ENCODE peak calls at places on chromosomes 2 and 18, in ten cellular contexts. W, S, N, T, C, B, Q, K, E and V are unnamed samples.

GRCh38 chr18:61679836-61680235 is 213.0 kb downstream of the RNF152 start:
- DNase-seq in C (no peak), T (no peak), W (no peak), Q (no peak), K (no peak), N (no peak), B (no peak), S (no peak), E (no peak), V (no peak)

GRCh38 chr2:96114903-96115581 is 1.3 kb downstream of the ADRA2B start:
- DNase-seq in K (no peak), T (no peak), N (no peak), Q (no peak), B (no peak), C (no peak), W (peak; percentile 71), E (no peak), S (no peak), V (no peak)

GRCh38 chr18:13003466-13003896 is 12.3 kb downstream of the CEP192 start:
- DNase-seq in T (peak; percentile 76), C (peak; percentile 34), Q (peak; percentile 88), N (peak; percentile 78), K (no peak), E (peak; percentile 54), W (no peak), S (no peak), B (peak; percentile 51), V (peak; percentile 39)

GRCh38 chr2:83517727-83518368 is 941.2 kb downstream of the SUCLG1 start:
- DNase-seq in S (no peak), C (no peak), E (no peak), B (no peak), N (no peak), T (peak; percentile 8), W (no peak), Q (no peak), K (no peak), V (no peak)

GRCh38 chr2:182554950-182555349 is 128.1 kb upstream of the PDE1A start:
- DNase-seq in N (no peak), Q (no peak), S (no peak), T (no peak), K (no peak), B (no peak), E (no peak), C (no peak), W (no peak), V (no peak)

GRCh38 chr2:70906439-70907018 is 29.2 kb upstream of the ATP6V1B1 start:
- DNase-seq in K (no peak), S (no peak), Q (no peak), B (peak; percentile 33), T (no peak), W (no peak), N (no peak), C (no peak), E (peak; percentile 37), V (no peak)

GRCh38 chr2:84388921-84389490 is 70.1 kb downstream of the SUCLG1 start:
- DNase-seq in K (no peak), B (no peak), W (no peak), S (no peak), N (no peak), T (no peak), C (no peak), E (no peak), Q (no peak), V (no peak)

GRCh38 chr2:134079373-134079772 is 174.5 kb upstream of the MGAT5 start:
- DNase-seq in S (no peak), W (no peak), Q (no peak), C (no peak), B (no peak), N (no peak), E (no peak), K (no peak), T (no peak), V (no peak)

GRCh38 chr2:218711550-218711929 is 905 bp downstream of the TTLL4 start:
- DNase-seq in N (no peak), S (no peak), T (no peak), K (no peak), E (no peak), Q (no peak), B (no peak), W (no peak), C (no peak), V (no peak)

GRCh38 chr18:8668381-8668780 is 37.0 kb upstream of the MTCL1 start:
- DNase-seq in S (no peak), C (no peak), N (no peak), B (no peak), T (no peak), W (no peak), Q (no peak), E (no peak), K (no peak), V (no peak)
- H3K4me3 ChIP-seq in S (no peak overlapping the region), C (no peak overlapping the region), N (no peak overlapping the region), B (no peak overlapping the region), T (no peak overlapping the region), W (no peak overlapping the region), Q (no peak overlapping the region), E (no peak overlapping the region), K (no peak overlapping the region), V (no peak overlapping the region)

DNA sequence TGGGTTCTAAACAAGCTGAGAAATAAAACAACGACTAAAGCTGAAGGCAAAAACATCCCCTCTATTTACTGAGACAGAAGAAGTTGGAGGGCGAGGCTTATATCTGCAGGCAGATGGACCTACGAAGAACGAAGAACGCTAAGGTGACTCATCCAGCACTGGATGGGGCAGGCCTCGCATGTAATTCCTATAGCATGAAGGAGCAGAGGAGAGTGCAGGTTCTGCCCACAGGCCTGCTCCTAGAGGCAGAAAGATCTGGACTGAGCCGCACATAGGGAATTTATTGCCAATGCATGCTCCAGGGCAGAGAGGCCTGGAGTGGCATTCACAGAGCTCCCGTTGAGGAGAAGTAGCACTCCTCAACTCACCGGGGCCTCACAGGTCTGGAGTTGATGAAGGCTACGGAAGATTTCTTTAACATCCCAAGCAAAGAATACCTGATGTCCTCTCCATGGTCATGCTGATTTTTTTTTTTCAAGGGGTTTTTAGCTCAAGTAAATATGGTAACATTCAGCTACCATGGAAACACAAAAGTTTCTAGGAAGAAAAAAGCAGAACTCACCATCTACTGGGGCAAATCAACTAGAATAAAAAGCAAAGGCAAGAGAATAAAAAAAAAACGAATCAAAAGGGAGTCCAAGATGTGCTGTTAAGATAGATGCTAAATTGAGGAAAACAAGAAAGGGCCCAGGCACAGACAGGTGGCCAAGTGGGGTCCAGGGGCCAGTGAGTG is 10.4 kb upstream of the METTL21A start:
- DNase-seq in Q (peak; percentile 6), N (no peak), T (no peak), W (no peak), K (peak; percentile 32), S (no peak), E (no peak), C (no peak), B (peak; percentile 17), V (no peak)
- TF ChIP-seq CTCF in Q (no peak), N (no peak), T (no peak), W (no peak), K (no peak), S (no peak), E (no peak), C (no peak), B (no peak), V (no peak)

DNA sequence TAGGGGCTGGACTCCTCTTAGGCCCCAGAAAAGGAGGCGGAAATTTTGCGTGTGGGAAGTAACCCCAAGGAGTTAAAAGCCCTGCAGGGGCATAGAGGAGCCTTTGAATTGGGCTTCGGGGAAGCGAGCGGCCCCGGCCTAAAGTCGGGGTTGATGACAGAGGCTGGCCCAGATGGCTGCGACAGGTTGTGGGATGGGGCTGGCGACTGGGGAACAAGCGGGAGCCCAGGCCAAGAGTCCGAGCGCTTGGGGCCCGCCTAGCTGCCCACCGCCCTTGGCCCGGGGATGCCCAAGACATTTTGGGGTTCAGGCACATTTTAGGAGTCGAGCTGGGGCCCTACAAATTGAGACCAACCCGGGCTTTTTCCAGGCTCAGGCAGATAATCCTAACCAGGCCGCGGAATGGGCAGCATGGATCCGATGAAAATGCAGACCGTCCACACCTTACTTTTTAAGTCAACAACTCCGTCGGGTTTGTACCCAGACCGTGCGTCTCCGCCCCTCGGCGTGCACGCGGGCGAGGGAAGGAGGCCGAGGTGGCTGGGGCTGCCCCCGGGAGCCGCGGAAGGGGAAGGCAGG is 537 bp downstream of the RTKN start:
- DNase-seq in Q (no peak), N (no peak), B (no peak), K (no peak), T (no peak), C (no peak), E (peak; percentile 70), W (peak; percentile 74), S (peak; percentile 35), V (no peak)
- H3K4me3 ChIP-seq in Q (no peak overlapping the region), N (peak overlapping the region; percentile 66), B (peak overlapping the region; percentile 77), K (peak overlapping the region; percentile 65), T (no peak overlapping the region), C (no peak overlapping the region), E (peak overlapping the region; percentile 77), W (peak overlapping the region; percentile 1), S (peak overlapping the region; percentile 62), V (no peak overlapping the region)

DNA sequence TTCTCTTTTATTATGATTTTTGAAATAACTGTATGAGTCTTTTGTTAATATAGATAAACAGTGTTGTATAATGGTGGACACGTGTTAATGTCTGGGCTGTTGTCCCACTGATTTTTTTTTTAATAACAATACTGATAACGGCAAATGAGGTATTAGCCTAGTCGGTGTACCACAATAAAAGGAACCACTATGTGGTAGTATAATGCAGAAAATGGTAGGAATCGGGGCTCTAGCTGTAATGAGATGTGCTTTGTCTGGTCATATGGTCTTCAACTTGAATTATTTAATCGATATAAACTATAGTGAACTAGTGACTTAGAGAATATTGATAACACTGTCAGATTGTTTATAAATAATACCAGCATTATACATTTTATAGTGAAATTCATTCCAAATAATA is 517.9 kb upstream of the SPHKAP start:
- DNase-seq in C (no peak), Q (peak; percentile 44), W (no peak), N (no peak), S (no peak), K (no peak), T (no peak), E (no peak), B (no peak), V (no peak)
- TF ChIP-seq CTCF in C (no peak), Q (peak; percentile 26), W (no peak), N (peak; percentile 9), S (peak; percentile 34), K (no peak), T (no peak), E (peak; percentile 27), B (no peak), V (no peak)

DNA sequence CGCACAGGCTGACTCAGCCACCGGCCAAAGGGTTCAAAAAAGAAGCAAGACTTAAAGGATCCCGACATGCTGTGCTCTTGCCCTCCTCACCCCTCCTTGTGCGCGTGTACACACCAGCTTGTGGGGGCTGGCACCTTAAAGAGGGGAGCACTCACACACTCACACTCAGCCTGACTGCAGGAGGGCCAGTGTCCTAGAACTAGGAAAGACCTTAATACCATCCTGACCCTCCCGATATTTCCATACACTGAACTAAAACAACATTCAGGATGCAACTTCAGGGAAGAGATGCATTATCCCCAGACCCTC is 5.6 kb downstream of the PKDCC start:
- DNase-seq in N (no peak), Q (no peak), W (no peak), S (no peak), E (no peak), C (no peak), T (no peak), K (no peak), B (no peak), V (no peak)
- H3K4me3 ChIP-seq in N (no peak overlapping the region), Q (no peak overlapping the region), W (no peak overlapping the region), S (peak overlapping the region; percentile 87), E (no peak overlapping the region), C (no peak overlapping the region), T (no peak overlapping the region), K (no peak overlapping the region), B (peak overlapping the region; percentile 9), V (no peak overlapping the region)